ENCODE peak calls at places on chromosome 2, in ten cellular contexts. Z is DND-41, V is nephron progenitor cell, A is kidney epithelial cell, X is ascending aorta, E is left lung, M is dorsolateral prefrontal cortex, H is heart left ventricle, L is WTC11, Q is AG04450. I is an unnamed sample.

GRCh38 chr2:238143239-238143951 is 4.9 kb downstream of the KLHL30 start:
- DNase-seq in V (no peak), L (no peak), Q (no peak), H (peak; percentile 84), A (peak; percentile 75), Z (no peak), E (peak; percentile 59), X (peak; percentile 29), M (no peak), I (peak; percentile 33)

GRCh38 chr2:43065871-43066270 is 160.5 kb downstream of the ZFP36L2 start:
- DNase-seq in H (no peak), L (no peak), V (no peak), A (no peak), Q (no peak), X (no peak), M (no peak), Z (no peak), E (no peak), I (no peak)

GRCh38 chr2:149313512-149313972 is 16.8 kb upstream of the LYPD6 start:
- DNase-seq in V (peak; percentile 36), E (no peak), Z (no peak), L (peak; percentile 48), A (no peak), X (no peak), M (no peak), H (no peak), Q (no peak), I (peak; percentile 36)

GRCh38 chr2:228318218-228318617 is 136.7 kb upstream of the SPHKAP start:
- DNase-seq in A (no peak), L (peak; percentile 66), Q (no peak), V (peak; percentile 28), M (no peak), E (no peak), X (no peak), Z (no peak), H (peak; percentile 39), I (peak; percentile 39)

GRCh38 chr2:24050041-24050655 is 607 bp downstream of the FKBP1B start:
- DNase-seq in L (peak; percentile 56), X (no peak), A (no peak), H (peak; percentile 45), Q (no peak), E (peak; percentile 87), V (peak; percentile 61), Z (no peak), M (peak; percentile 52), I (peak; percentile 18)

GRCh38 chr2:2174956-2175355 is 156.1 kb downstream of the MYT1L start:
- DNase-seq in M (no peak), X (no peak), Z (no peak), E (no peak), V (no peak), Q (no peak), L (no peak), H (no peak), A (no peak), I (no peak)

GRCh38 chr2:19868705-19869550 is 32.9 kb downstream of the TTC32 start:
- DNase-seq in X (no peak), L (peak; percentile 62), M (no peak), H (peak; percentile 55), Q (no peak), E (peak; percentile 90), V (peak; percentile 66), A (no peak), Z (no peak), I (peak; percentile 9)

GRCh38 chr2:11753452-11753885 is 7.0 kb downstream of the LPIN1 start:
- DNase-seq in V (no peak), M (no peak), H (no peak), L (no peak), X (no peak), A (no peak), Z (no peak), E (peak; percentile 71), Q (no peak), I (no peak)

GRCh38 chr2:101286684-101287083 is 21.8 kb downstream of the RNF149 start:
- DNase-seq in H (no peak), A (no peak), L (no peak), M (no peak), E (no peak), X (no peak), Q (no peak), V (no peak), Z (no peak), I (no peak)

GRCh38 chr2:170227467-170228075 is 49.6 kb downstream of the MYO3B start:
- DNase-seq in M (no peak), L (no peak), E (no peak), A (no peak), H (no peak), Q (no peak), X (no peak), Z (no peak), V (no peak), I (no peak)

GRCh38 chr2:160207804-160208661 is 8.0 kb upstream of the ITGB6 start:
- DNase-seq in A (peak; percentile 95), Q (peak; percentile 56), E (peak; percentile 89), V (no peak), Z (no peak), L (no peak), M (no peak), X (peak; percentile 56), H (peak; percentile 81), I (peak; percentile 90)

GRCh38 chr2:9422321-9423099 is 818 bp downstream of the ITGB1BP1 start:
- DNase-seq in Z (peak; percentile 62), V (peak; percentile 34), A (no peak), L (peak; percentile 42), Q (no peak), E (no peak), X (no peak), M (peak; percentile 57), H (peak; percentile 45), I (peak; percentile 47)

GRCh38 chr2:9423922-9424272 is 443 bp downstream of the CPSF3 start:
- DNase-seq in L (no peak), H (no peak), E (no peak), X (no peak), Z (peak; percentile 31), A (no peak), V (no peak), Q (no peak), M (no peak), I (peak; percentile 34)

GRCh38 chr2:9420495-9420894 is 2.8 kb downstream of the ITGB1BP1 start:
- DNase-seq in H (no peak), L (no peak), E (no peak), A (no peak), Z (no peak), V (no peak), Q (no peak), M (no peak), X (no peak), I (no peak)

GRCh38 chr2:9424447-9425164 is 1.2 kb downstream of the CPSF3 start:
- DNase-seq in E (no peak), V (no peak), H (no peak), Z (no peak), A (no peak), Q (no peak), M (no peak), X (no peak), L (no peak), I (no peak)

DNA sequence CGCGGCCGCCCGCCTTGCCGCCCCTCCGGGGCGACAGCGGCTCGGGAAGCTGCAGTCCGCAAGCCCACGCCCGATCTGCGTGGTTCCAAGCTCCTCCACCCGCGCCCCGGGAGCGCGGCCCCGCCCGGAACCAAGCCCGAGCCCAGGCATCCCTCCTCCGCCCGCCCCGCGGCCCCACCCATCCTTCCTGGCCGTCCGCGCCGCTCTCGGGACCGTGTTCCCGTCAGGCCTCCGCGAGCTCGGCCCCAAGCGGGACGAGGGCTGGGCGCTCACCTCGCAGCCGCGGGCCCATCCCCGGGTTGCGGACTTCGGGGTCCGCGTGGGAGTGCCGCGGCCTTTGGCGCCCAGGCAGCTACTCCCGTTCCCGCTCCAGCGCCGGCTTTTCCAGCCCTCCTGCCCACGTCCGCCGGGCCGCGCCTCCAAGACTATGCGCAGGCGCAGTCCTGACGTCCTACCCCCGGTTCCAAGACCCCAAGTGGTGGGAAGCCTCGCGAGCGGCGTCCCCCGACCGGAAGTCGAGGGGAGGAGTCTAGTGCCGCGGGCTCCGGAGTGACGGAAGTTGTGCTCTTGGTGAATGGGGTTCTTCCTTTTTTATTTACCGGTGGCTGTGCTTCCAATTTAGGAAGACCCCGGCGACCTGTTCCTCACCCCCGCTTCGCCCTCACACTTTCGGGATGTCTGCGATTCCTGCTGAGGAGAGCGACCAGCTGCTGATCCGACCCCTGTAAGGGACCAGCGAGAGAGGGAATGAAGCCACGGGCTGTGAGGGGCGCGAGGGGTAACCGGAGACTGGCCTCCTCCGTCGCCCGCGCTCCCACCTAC is at the start of the genes CPSF3 and ITGB1BP1:
- DNase-seq in Q (peak; percentile 95), M (peak; percentile 97), X (peak; percentile 85), L (peak; percentile 98), H (peak; percentile 98), A (peak; percentile 80), V (peak; percentile 99), E (peak; percentile 98), Z (peak; percentile 98), I (peak; percentile 96)
- TF ChIP-seq CTCF in Q (no peak), M (no peak), X (no peak), L (no peak), H (no peak), A (no peak), V (no peak), E (peak; percentile 30), Z (peak; percentile 3), I (no peak)

DNA sequence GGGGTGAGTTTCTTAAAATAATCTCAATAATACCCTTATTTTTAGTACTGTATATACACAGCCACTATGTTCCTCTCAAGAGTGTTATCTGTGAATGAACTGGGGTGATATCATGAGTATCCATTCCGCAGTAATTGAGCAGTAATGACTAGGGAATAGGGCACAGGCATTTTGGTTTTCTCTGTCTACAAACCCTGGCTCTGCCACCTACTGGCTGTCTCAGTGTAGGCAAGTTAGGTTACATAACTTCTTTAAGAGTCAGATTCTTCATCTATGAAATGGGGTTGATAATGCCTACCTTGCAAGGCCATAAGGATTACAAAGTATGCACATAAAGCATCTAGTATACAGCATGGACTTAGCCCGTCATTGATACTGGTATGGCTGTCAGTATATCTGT is 555.8 kb downstream of the NRXN1 start:
- DNase-seq in H (no peak), Z (no peak), V (no peak), M (no peak), A (no peak), X (no peak), Q (no peak), L (peak; percentile 13), E (no peak), I (no peak)
- TF ChIP-seq CTCF in H (no peak), Z (peak; percentile 20), V (no peak), M (peak; percentile 29), A (no peak), X (no peak), Q (peak; percentile 11), L (no peak), E (no peak), I (no peak)

GRCh38 chr2:56130463-56131070 is 53.2 kb upstream of the CCDC85A start:
- DNase-seq in M (peak; percentile 39), V (peak; percentile 27), X (no peak), A (no peak), L (peak; percentile 39), H (no peak), E (no peak), Q (peak; percentile 2), Z (peak; percentile 11), I (peak; percentile 54)
- TF ChIP-seq CTCF in M (peak; percentile 71), V (peak; percentile 60), X (peak; percentile 41), A (peak; percentile 71), L (peak; percentile 37), H (peak; percentile 48), E (peak; percentile 59), Q (peak; percentile 79), Z (peak; percentile 66), I (peak; percentile 79)

DNA sequence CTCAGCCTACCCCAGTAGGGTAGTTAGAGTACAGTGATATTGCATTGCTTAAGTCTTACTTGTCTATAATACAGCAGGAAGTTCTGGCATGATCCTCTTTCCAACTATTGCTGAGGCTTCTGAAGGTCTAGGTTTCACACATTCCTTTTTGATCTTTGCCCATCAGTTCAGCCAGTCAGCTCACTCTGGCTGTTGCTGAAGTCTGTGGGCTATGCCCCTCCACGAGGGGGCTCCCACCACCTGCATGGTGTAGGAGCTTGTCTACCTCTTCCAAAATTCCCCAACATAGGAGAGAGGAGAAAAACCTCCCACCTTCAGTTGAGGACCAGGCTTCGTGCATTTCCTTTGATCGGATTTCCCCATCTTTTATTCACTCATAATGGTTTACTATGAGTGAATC is 26.3 kb downstream of the PROKR1 start:
- DNase-seq in X (no peak), V (no peak), E (no peak), H (no peak), Q (no peak), M (no peak), L (no peak), A (no peak), Z (no peak), I (no peak)
- TF ChIP-seq CTCF in X (no peak), V (no peak), E (no peak), H (no peak), Q (no peak), M (no peak), L (no peak), A (no peak), Z (no peak), I (no peak)